ENCODE peak calls at places on chromosome 18, in eight cellular contexts. A is GM10248, Q is mucosa of descending colon, I is heart right ventricle, J is K562, S is B cell, X is stomach, W is HepG2. C is an unnamed sample.

GRCh38 chr18:10057808-10058791 is 144.3 kb downstream of the VAPA start:
- DNase-seq in Q (no peak), W (no peak), J (no peak), I (no peak), X (no peak), A (no peak), S (no peak), C (no peak)

GRCh38 chr18:31931163-31931885 is 11.6 kb downstream of the TRAPPC8 start:
- DNase-seq in X (no peak), W (no peak), J (no peak), A (no peak), I (no peak), S (no peak), Q (no peak), C (peak; percentile 12)

GRCh38 chr18:3457261-3457724 is 7.3 kb downstream of the TGIF1 start:
- DNase-seq in I (no peak), X (peak; percentile 35), S (no peak), J (no peak), Q (peak; percentile 62), A (no peak), W (no peak), C (peak; percentile 54)

GRCh38 chr18:25326231-25327042 is 25.5 kb downstream of the ZNF521 start:
- DNase-seq in S (no peak), Q (no peak), W (no peak), X (no peak), I (no peak), A (no peak), J (no peak), C (no peak)

GRCh38 chr18:24940416-24940815 is 411.6 kb downstream of the ZNF521 start:
- DNase-seq in X (no peak), S (no peak), W (no peak), Q (no peak), J (no peak), I (no peak), A (no peak), C (no peak)

GRCh38 chr18:56043691-56044090 is 455.7 kb upstream of the TCF4 start:
- DNase-seq in J (no peak), Q (no peak), I (no peak), X (peak; percentile 39), W (no peak), A (no peak), S (no peak), C (peak; percentile 63)

GRCh38 chr18:61833387-61833786 is 59.4 kb downstream of the RNF152 start:
- DNase-seq in J (no peak), W (no peak), S (no peak), A (no peak), I (no peak), Q (no peak), X (no peak), C (no peak)

GRCh38 chr18:66749475-66750035 is 145.7 kb upstream of the CDH19 start:
- DNase-seq in W (no peak), Q (no peak), S (no peak), A (no peak), X (no peak), J (no peak), I (no peak), C (no peak)

GRCh38 chr18:42192251-42193248 is 237.5 kb downstream of the PIK3C3 start:
- DNase-seq in X (no peak), W (peak; percentile 85), I (no peak), S (no peak), A (no peak), J (no peak), Q (no peak), C (no peak)

GRCh38 chr18:61443311-61443710 is 110.1 kb downstream of the CDH20 start:
- DNase-seq in S (no peak), X (no peak), J (no peak), A (no peak), I (no peak), W (no peak), Q (no peak), C (no peak)

GRCh38 chr18:28903366-28903765 is 726.4 kb upstream of the CDH2 start:
- DNase-seq in S (no peak), Q (no peak), A (no peak), X (no peak), J (no peak), W (no peak), I (no peak), C (no peak)

GRCh38 chr18:57376503-57376902 is 24.1 kb downstream of the ST8SIA3 start:
- DNase-seq in J (no peak), S (no peak), A (no peak), X (no peak), W (no peak), Q (no peak), I (no peak), C (no peak)

GRCh38 chr18:50586710-50587109 is 26.8 kb downstream of the MAPK4 start:
- DNase-seq in J (peak; percentile 15), I (no peak), X (no peak), S (no peak), A (no peak), W (no peak), Q (no peak), C (no peak)

GRCh38 chr18:8657873-8658521 is 47.4 kb upstream of the MTCL1 start:
- DNase-seq in S (no peak), W (no peak), X (no peak), Q (no peak), I (no peak), A (no peak), J (peak; percentile 28), C (no peak)

DNA sequence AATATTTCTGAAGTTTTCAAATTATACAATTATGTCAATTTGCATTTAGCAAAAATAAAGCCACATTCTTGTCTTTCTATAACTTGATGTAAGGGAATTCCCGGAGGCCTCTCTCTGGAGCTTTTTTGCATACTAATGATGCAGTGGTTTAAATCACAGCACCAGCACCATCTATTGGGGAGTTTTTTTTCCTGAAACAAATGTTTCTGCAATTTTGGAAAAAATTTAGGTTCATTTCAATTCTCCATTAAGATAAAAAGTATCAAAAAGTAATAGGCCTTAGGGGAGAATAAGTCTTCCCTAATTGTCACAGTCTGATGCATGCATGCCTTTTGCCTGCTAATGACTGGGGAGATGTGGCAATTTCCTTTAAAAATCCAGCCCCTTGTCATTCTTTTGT is 13.5 kb downstream of the CBLN2 start:
- DNase-seq in A (no peak), Q (no peak), J (no peak), S (no peak), I (no peak), X (no peak), W (no peak), C (no peak)
- TF ChIP-seq CTCF in A (no peak), Q (no peak), J (no peak), S (no peak), I (no peak), X (no peak), W (no peak), C (no peak)

GRCh38 chr18:26874283-26874682 is 8.8 kb upstream of the AQP4 start:
- DNase-seq in J (no peak), I (no peak), X (no peak), S (no peak), W (no peak), A (no peak), Q (no peak), C (no peak)
- TF ChIP-seq CTCF in J (no peak), I (no peak), X (no peak), S (no peak), W (no peak), A (no peak), Q (no peak), C (no peak)

DNA sequence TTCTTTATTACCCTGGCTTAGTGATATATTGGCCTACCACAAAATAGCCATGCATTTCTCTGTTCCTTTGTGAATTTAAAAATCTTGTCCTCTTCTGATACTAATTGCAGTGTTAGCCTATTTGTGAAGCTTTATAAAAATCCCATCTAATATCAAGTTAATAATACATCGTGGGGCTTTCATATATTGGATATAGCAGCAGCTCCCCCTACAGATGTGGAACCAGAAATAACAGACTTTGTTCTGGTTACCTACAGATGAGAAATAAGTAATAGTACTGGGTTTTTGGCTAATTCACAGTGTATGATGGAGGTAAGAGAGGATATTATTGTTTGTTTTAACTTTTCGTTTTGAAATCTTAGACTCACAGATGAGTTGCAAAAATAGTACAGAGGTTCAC is 1661.7 kb upstream of the PIK3C3 start:
- DNase-seq in X (no peak), W (no peak), S (no peak), J (no peak), A (no peak), Q (no peak), I (no peak), C (peak; percentile 8)
- TF ChIP-seq CTCF in X (no peak), W (no peak), S (no peak), J (no peak), A (peak; percentile 6), Q (no peak), I (no peak), C (no peak)

GRCh38 chr18:23887035-23887434 is 127.5 kb upstream of the TTC39C start:
- DNase-seq in S (no peak), W (no peak), A (no peak), I (no peak), Q (no peak), J (no peak), X (no peak), C (no peak)

GRCh38 chr18:23887493-23887892 is 127.1 kb upstream of the TTC39C start:
- DNase-seq in A (no peak), S (no peak), W (no peak), J (no peak), I (no peak), Q (no peak), X (no peak), C (no peak)

GRCh38 chr18:23884712-23885375 is 129.7 kb upstream of the TTC39C start:
- DNase-seq in X (peak; percentile 72), A (no peak), S (no peak), I (no peak), J (no peak), Q (peak; percentile 70), W (peak; percentile 12), C (peak; percentile 51)

GRCh38 chr18:23883277-23883790 is 131.2 kb upstream of the TTC39C start:
- DNase-seq in X (no peak), W (peak; percentile 93), J (no peak), I (no peak), S (no peak), A (no peak), Q (no peak), C (no peak)

DNA sequence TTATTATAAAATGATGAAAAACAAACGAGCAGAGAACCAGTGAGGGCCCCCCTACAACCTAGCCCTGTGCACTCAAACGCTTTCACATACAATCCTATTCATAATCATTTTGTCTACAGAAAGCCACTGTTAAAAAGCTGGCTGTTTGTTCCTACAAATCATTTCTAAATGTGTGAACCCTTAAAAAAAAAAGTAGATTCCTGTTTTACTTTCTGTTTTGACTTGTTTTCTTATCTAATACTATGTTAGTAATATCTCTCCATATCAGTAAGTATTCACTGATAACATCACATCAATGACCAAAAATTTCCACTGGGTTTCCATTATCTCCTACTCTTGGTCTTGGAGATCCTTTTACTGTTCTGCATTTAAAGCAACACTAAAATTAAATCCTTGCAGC is 128.8 kb upstream of the TTC39C start:
- DNase-seq in I (no peak), A (no peak), S (no peak), X (no peak), W (no peak), Q (no peak), J (no peak), C (no peak)
- TF ChIP-seq CTCF in I (no peak), A (no peak), S (no peak), X (no peak), W (no peak), Q (no peak), J (no peak), C (no peak)

GRCh38 chr18:74896390-74896991 is 298.8 kb downstream of the ZNF407 start:
- DNase-seq in A (peak; percentile 21), J (no peak), X (peak; percentile 62), Q (peak; percentile 76), S (peak; percentile 15), I (no peak), W (peak; percentile 62), C (peak; percentile 71)
- TF ChIP-seq CTCF in A (peak; percentile 58), J (peak; percentile 52), X (peak; percentile 66), Q (peak; percentile 57), S (peak; percentile 15), I (peak; percentile 61), W (peak; percentile 87), C (peak; percentile 67)

GRCh38 chr18:46829947-46830346 is 73.1 kb upstream of the ST8SIA5 start:
- DNase-seq in X (no peak), S (no peak), J (no peak), Q (no peak), W (no peak), I (no peak), A (no peak), C (no peak)
- TF ChIP-seq CTCF in X (no peak), S (no peak), J (no peak), Q (no peak), W (no peak), I (peak; percentile 14), A (no peak), C (no peak)